ENCODE peak calls at places on chromosome 21, in eight cellular contexts. One of them, this sample, is unnamed.

GRCh38 chr21:27244356-27244755 is 277.5 kb upstream of the ADAMTS5 start:
- ATAC-seq in naive thymus-derived CD4-positive, alpha-beta T cell: no peak
- ATAC-seq in activated CD8-positive, alpha-beta T cell treated with anti-CD3 and anti-CD28 coated beads, Interleukin-2, amount 10 ng/mL, durations not matched to agents 7 days and 5 days: no peak
- ATAC-seq in activated T-cell treated with anti-CD3 and anti-CD28 coated beads, Interleukin-2, amount 50 U/mL, for 4 hours: no peak
- ATAC-seq in left cardiac atrium: no peak
- ATAC-seq in aorta: no peak
- ATAC-seq in upper lobe of left lung: peak
- ATAC-seq in stimulated activated naive CD8-positive, alpha-beta T cell treated with anti-CD3 and anti-CD28 coated beads, Interleukin-15, amount 100 ng/mL, for 72 hours: no peak
- ATAC-seq in this sample: peak

GRCh38 chr21:27157097-27157496 is 190.2 kb upstream of the ADAMTS5 start:
- ATAC-seq in naive thymus-derived CD4-positive, alpha-beta T cell: no peak
- ATAC-seq in activated CD8-positive, alpha-beta T cell treated with anti-CD3 and anti-CD28 coated beads, Interleukin-2, amount 10 ng/mL, durations not matched to agents 7 days and 5 days: no peak
- ATAC-seq in activated T-cell treated with anti-CD3 and anti-CD28 coated beads, Interleukin-2, amount 50 U/mL, for 4 hours: no peak
- ATAC-seq in left cardiac atrium: no peak
- ATAC-seq in aorta: no peak
- ATAC-seq in upper lobe of left lung: no peak
- ATAC-seq in stimulated activated naive CD8-positive, alpha-beta T cell treated with anti-CD3 and anti-CD28 coated beads, Interleukin-15, amount 100 ng/mL, for 72 hours: no peak
- ATAC-seq in this sample: no peak

GRCh38 chr21:36773111-36773510 is 74.2 kb downstream of the SIM2 start:
- ATAC-seq in naive thymus-derived CD4-positive, alpha-beta T cell: no peak
- ATAC-seq in activated CD8-positive, alpha-beta T cell treated with anti-CD3 and anti-CD28 coated beads, Interleukin-2, amount 10 ng/mL, durations not matched to agents 7 days and 5 days: no peak
- ATAC-seq in activated T-cell treated with anti-CD3 and anti-CD28 coated beads, Interleukin-2, amount 50 U/mL, for 4 hours: no peak
- ATAC-seq in left cardiac atrium: peak
- ATAC-seq in aorta: peak
- ATAC-seq in upper lobe of left lung: peak
- ATAC-seq in stimulated activated naive CD8-positive, alpha-beta T cell treated with anti-CD3 and anti-CD28 coated beads, Interleukin-15, amount 100 ng/mL, for 72 hours: no peak
- ATAC-seq in this sample: peak

GRCh38 chr21:46028547-46029200 is 47.1 kb downstream of the COL6A1 start:
- ATAC-seq in naive thymus-derived CD4-positive, alpha-beta T cell: no peak
- ATAC-seq in activated CD8-positive, alpha-beta T cell treated with anti-CD3 and anti-CD28 coated beads, Interleukin-2, amount 10 ng/mL, durations not matched to agents 7 days and 5 days: no peak
- ATAC-seq in activated T-cell treated with anti-CD3 and anti-CD28 coated beads, Interleukin-2, amount 50 U/mL, for 4 hours: no peak
- ATAC-seq in left cardiac atrium: peak
- ATAC-seq in aorta: peak
- ATAC-seq in upper lobe of left lung: peak
- ATAC-seq in stimulated activated naive CD8-positive, alpha-beta T cell treated with anti-CD3 and anti-CD28 coated beads, Interleukin-15, amount 100 ng/mL, for 72 hours: no peak
- ATAC-seq in this sample: peak

GRCh38 chr21:38489283-38489677 is 9.0 kb downstream of the ERG start:
- ATAC-seq in naive thymus-derived CD4-positive, alpha-beta T cell: no peak
- ATAC-seq in activated CD8-positive, alpha-beta T cell treated with anti-CD3 and anti-CD28 coated beads, Interleukin-2, amount 10 ng/mL, durations not matched to agents 7 days and 5 days: no peak
- ATAC-seq in activated T-cell treated with anti-CD3 and anti-CD28 coated beads, Interleukin-2, amount 50 U/mL, for 4 hours: no peak
- ATAC-seq in left cardiac atrium: no peak
- ATAC-seq in aorta: no peak
- ATAC-seq in upper lobe of left lung: no peak
- ATAC-seq in stimulated activated naive CD8-positive, alpha-beta T cell treated with anti-CD3 and anti-CD28 coated beads, Interleukin-15, amount 100 ng/mL, for 72 hours: no peak
- ATAC-seq in this sample: no peak

GRCh38 chr21:42648606-42649005 is 4.8 kb upstream of the PDE9A start:
- ATAC-seq in naive thymus-derived CD4-positive, alpha-beta T cell: no peak
- ATAC-seq in activated CD8-positive, alpha-beta T cell treated with anti-CD3 and anti-CD28 coated beads, Interleukin-2, amount 10 ng/mL, durations not matched to agents 7 days and 5 days: no peak
- ATAC-seq in activated T-cell treated with anti-CD3 and anti-CD28 coated beads, Interleukin-2, amount 50 U/mL, for 4 hours: no peak
- ATAC-seq in left cardiac atrium: no peak
- ATAC-seq in aorta: no peak
- ATAC-seq in upper lobe of left lung: no peak
- ATAC-seq in stimulated activated naive CD8-positive, alpha-beta T cell treated with anti-CD3 and anti-CD28 coated beads, Interleukin-15, amount 100 ng/mL, for 72 hours: no peak
- ATAC-seq in this sample: no peak

GRCh38 chr21:38661296-38662223 is 144.2 kb upstream of the ETS2 start:
- ATAC-seq in naive thymus-derived CD4-positive, alpha-beta T cell: peak
- ATAC-seq in activated CD8-positive, alpha-beta T cell treated with anti-CD3 and anti-CD28 coated beads, Interleukin-2, amount 10 ng/mL, durations not matched to agents 7 days and 5 days: peak
- ATAC-seq in activated T-cell treated with anti-CD3 and anti-CD28 coated beads, Interleukin-2, amount 50 U/mL, for 4 hours: peak
- ATAC-seq in left cardiac atrium: peak
- ATAC-seq in aorta: peak
- ATAC-seq in upper lobe of left lung: peak
- ATAC-seq in stimulated activated naive CD8-positive, alpha-beta T cell treated with anti-CD3 and anti-CD28 coated beads, Interleukin-15, amount 100 ng/mL, for 72 hours: peak
- ATAC-seq in this sample: peak

GRCh38 chr21:46285206-46285661 is at the start of gene MCM3AP:
- ATAC-seq in naive thymus-derived CD4-positive, alpha-beta T cell: no peak
- ATAC-seq in activated CD8-positive, alpha-beta T cell treated with anti-CD3 and anti-CD28 coated beads, Interleukin-2, amount 10 ng/mL, durations not matched to agents 7 days and 5 days: no peak
- ATAC-seq in activated T-cell treated with anti-CD3 and anti-CD28 coated beads, Interleukin-2, amount 50 U/mL, for 4 hours: no peak
- ATAC-seq in left cardiac atrium: no peak
- ATAC-seq in aorta: no peak
- ATAC-seq in upper lobe of left lung: no peak
- ATAC-seq in stimulated activated naive CD8-positive, alpha-beta T cell treated with anti-CD3 and anti-CD28 coated beads, Interleukin-15, amount 100 ng/mL, for 72 hours: no peak
- ATAC-seq in this sample: no peak

GRCh38 chr21:35697321-35697808 is 363.0 kb downstream of the SETD4 start:
- ATAC-seq in naive thymus-derived CD4-positive, alpha-beta T cell: no peak
- ATAC-seq in activated CD8-positive, alpha-beta T cell treated with anti-CD3 and anti-CD28 coated beads, Interleukin-2, amount 10 ng/mL, durations not matched to agents 7 days and 5 days: no peak
- ATAC-seq in activated T-cell treated with anti-CD3 and anti-CD28 coated beads, Interleukin-2, amount 50 U/mL, for 4 hours: no peak
- ATAC-seq in left cardiac atrium: peak
- ATAC-seq in aorta: peak
- ATAC-seq in upper lobe of left lung: peak
- ATAC-seq in stimulated activated naive CD8-positive, alpha-beta T cell treated with anti-CD3 and anti-CD28 coated beads, Interleukin-15, amount 100 ng/mL, for 72 hours: no peak
- ATAC-seq in this sample: peak

GRCh38 chr21:35995522-35996088 is 64.7 kb downstream of the SETD4 start:
- ATAC-seq in naive thymus-derived CD4-positive, alpha-beta T cell: no peak
- ATAC-seq in activated CD8-positive, alpha-beta T cell treated with anti-CD3 and anti-CD28 coated beads, Interleukin-2, amount 10 ng/mL, durations not matched to agents 7 days and 5 days: no peak
- ATAC-seq in activated T-cell treated with anti-CD3 and anti-CD28 coated beads, Interleukin-2, amount 50 U/mL, for 4 hours: peak
- ATAC-seq in left cardiac atrium: no peak
- ATAC-seq in aorta: no peak
- ATAC-seq in upper lobe of left lung: no peak
- ATAC-seq in stimulated activated naive CD8-positive, alpha-beta T cell treated with anti-CD3 and anti-CD28 coated beads, Interleukin-15, amount 100 ng/mL, for 72 hours: peak
- ATAC-seq in this sample: no peak

GRCh38 chr21:28269173-28269572 is 723.5 kb downstream of the LTN1 start:
- ATAC-seq in naive thymus-derived CD4-positive, alpha-beta T cell: no peak
- ATAC-seq in activated CD8-positive, alpha-beta T cell treated with anti-CD3 and anti-CD28 coated beads, Interleukin-2, amount 10 ng/mL, durations not matched to agents 7 days and 5 days: no peak
- ATAC-seq in activated T-cell treated with anti-CD3 and anti-CD28 coated beads, Interleukin-2, amount 50 U/mL, for 4 hours: no peak
- ATAC-seq in left cardiac atrium: no peak
- ATAC-seq in aorta: no peak
- ATAC-seq in upper lobe of left lung: no peak
- ATAC-seq in stimulated activated naive CD8-positive, alpha-beta T cell treated with anti-CD3 and anti-CD28 coated beads, Interleukin-15, amount 100 ng/mL, for 72 hours: no peak
- ATAC-seq in this sample: no peak

GRCh38 chr21:41741253-41742072 is 25.4 kb downstream of the RIPK4 start:
- ATAC-seq in naive thymus-derived CD4-positive, alpha-beta T cell: no peak
- ATAC-seq in activated CD8-positive, alpha-beta T cell treated with anti-CD3 and anti-CD28 coated beads, Interleukin-2, amount 10 ng/mL, durations not matched to agents 7 days and 5 days: no peak
- ATAC-seq in activated T-cell treated with anti-CD3 and anti-CD28 coated beads, Interleukin-2, amount 50 U/mL, for 4 hours: no peak
- ATAC-seq in left cardiac atrium: no peak
- ATAC-seq in aorta: no peak
- ATAC-seq in upper lobe of left lung: no peak
- ATAC-seq in stimulated activated naive CD8-positive, alpha-beta T cell treated with anti-CD3 and anti-CD28 coated beads, Interleukin-15, amount 100 ng/mL, for 72 hours: peak
- ATAC-seq in this sample: no peak

GRCh38 chr21:38840456-38841129 is 34.9 kb downstream of the ETS2 start:
- ATAC-seq in naive thymus-derived CD4-positive, alpha-beta T cell: no peak
- ATAC-seq in activated CD8-positive, alpha-beta T cell treated with anti-CD3 and anti-CD28 coated beads, Interleukin-2, amount 10 ng/mL, durations not matched to agents 7 days and 5 days: no peak
- ATAC-seq in activated T-cell treated with anti-CD3 and anti-CD28 coated beads, Interleukin-2, amount 50 U/mL, for 4 hours: no peak
- ATAC-seq in left cardiac atrium: no peak
- ATAC-seq in aorta: no peak
- ATAC-seq in upper lobe of left lung: no peak
- ATAC-seq in stimulated activated naive CD8-positive, alpha-beta T cell treated with anti-CD3 and anti-CD28 coated beads, Interleukin-15, amount 100 ng/mL, for 72 hours: no peak
- ATAC-seq in this sample: no peak

GRCh38 chr21:41861987-41862386 is 17.2 kb downstream of the PRDM15 start:
- ATAC-seq in naive thymus-derived CD4-positive, alpha-beta T cell: no peak
- ATAC-seq in activated CD8-positive, alpha-beta T cell treated with anti-CD3 and anti-CD28 coated beads, Interleukin-2, amount 10 ng/mL, durations not matched to agents 7 days and 5 days: no peak
- ATAC-seq in activated T-cell treated with anti-CD3 and anti-CD28 coated beads, Interleukin-2, amount 50 U/mL, for 4 hours: no peak
- ATAC-seq in left cardiac atrium: no peak
- ATAC-seq in aorta: no peak
- ATAC-seq in upper lobe of left lung: no peak
- ATAC-seq in stimulated activated naive CD8-positive, alpha-beta T cell treated with anti-CD3 and anti-CD28 coated beads, Interleukin-15, amount 100 ng/mL, for 72 hours: no peak
- ATAC-seq in this sample: no peak

GRCh38 chr21:41726970-41727783 is 39.7 kb downstream of the RIPK4 start:
- ATAC-seq in naive thymus-derived CD4-positive, alpha-beta T cell: no peak
- ATAC-seq in activated CD8-positive, alpha-beta T cell treated with anti-CD3 and anti-CD28 coated beads, Interleukin-2, amount 10 ng/mL, durations not matched to agents 7 days and 5 days: no peak
- ATAC-seq in activated T-cell treated with anti-CD3 and anti-CD28 coated beads, Interleukin-2, amount 50 U/mL, for 4 hours: no peak
- ATAC-seq in left cardiac atrium: peak
- ATAC-seq in aorta: peak
- ATAC-seq in upper lobe of left lung: peak
- ATAC-seq in stimulated activated naive CD8-positive, alpha-beta T cell treated with anti-CD3 and anti-CD28 coated beads, Interleukin-15, amount 100 ng/mL, for 72 hours: no peak
- ATAC-seq in this sample: peak

GRCh38 chr21:42579456-42580075 is 65.9 kb downstream of the SLC37A1 start:
- ATAC-seq in naive thymus-derived CD4-positive, alpha-beta T cell: no peak
- ATAC-seq in activated CD8-positive, alpha-beta T cell treated with anti-CD3 and anti-CD28 coated beads, Interleukin-2, amount 10 ng/mL, durations not matched to agents 7 days and 5 days: no peak
- ATAC-seq in activated T-cell treated with anti-CD3 and anti-CD28 coated beads, Interleukin-2, amount 50 U/mL, for 4 hours: no peak
- ATAC-seq in left cardiac atrium: no peak
- ATAC-seq in aorta: no peak
- ATAC-seq in upper lobe of left lung: no peak
- ATAC-seq in stimulated activated naive CD8-positive, alpha-beta T cell treated with anti-CD3 and anti-CD28 coated beads, Interleukin-15, amount 100 ng/mL, for 72 hours: peak
- ATAC-seq in this sample: no peak

GRCh38 chr21:23496729-23497128 is 2110.6 kb downstream of the MRPL39 start:
- ATAC-seq in naive thymus-derived CD4-positive, alpha-beta T cell: no peak
- ATAC-seq in activated CD8-positive, alpha-beta T cell treated with anti-CD3 and anti-CD28 coated beads, Interleukin-2, amount 10 ng/mL, durations not matched to agents 7 days and 5 days: no peak
- ATAC-seq in activated T-cell treated with anti-CD3 and anti-CD28 coated beads, Interleukin-2, amount 50 U/mL, for 4 hours: no peak
- ATAC-seq in left cardiac atrium: no peak
- ATAC-seq in aorta: no peak
- ATAC-seq in upper lobe of left lung: no peak
- ATAC-seq in stimulated activated naive CD8-positive, alpha-beta T cell treated with anti-CD3 and anti-CD28 coated beads, Interleukin-15, amount 100 ng/mL, for 72 hours: no peak
- ATAC-seq in this sample: no peak

GRCh38 chr21:37537391-37537996 is 170.9 kb downstream of the DYRK1A start:
- ATAC-seq in naive thymus-derived CD4-positive, alpha-beta T cell: no peak
- ATAC-seq in activated CD8-positive, alpha-beta T cell treated with anti-CD3 and anti-CD28 coated beads, Interleukin-2, amount 10 ng/mL, durations not matched to agents 7 days and 5 days: no peak
- ATAC-seq in activated T-cell treated with anti-CD3 and anti-CD28 coated beads, Interleukin-2, amount 50 U/mL, for 4 hours: no peak
- ATAC-seq in left cardiac atrium: no peak
- ATAC-seq in aorta: no peak
- ATAC-seq in upper lobe of left lung: no peak
- ATAC-seq in stimulated activated naive CD8-positive, alpha-beta T cell treated with anti-CD3 and anti-CD28 coated beads, Interleukin-15, amount 100 ng/mL, for 72 hours: no peak
- ATAC-seq in this sample: no peak

GRCh38 chr21:7916329-7917303 is 2604.8 kb upstream of the TPTE start:
- ATAC-seq in naive thymus-derived CD4-positive, alpha-beta T cell: peak
- ATAC-seq in activated CD8-positive, alpha-beta T cell treated with anti-CD3 and anti-CD28 coated beads, Interleukin-2, amount 10 ng/mL, durations not matched to agents 7 days and 5 days: no peak
- ATAC-seq in activated T-cell treated with anti-CD3 and anti-CD28 coated beads, Interleukin-2, amount 50 U/mL, for 4 hours: no peak
- ATAC-seq in left cardiac atrium: no peak
- ATAC-seq in aorta: peak
- ATAC-seq in upper lobe of left lung: peak
- ATAC-seq in stimulated activated naive CD8-positive, alpha-beta T cell treated with anti-CD3 and anti-CD28 coated beads, Interleukin-15, amount 100 ng/mL, for 72 hours: no peak
- ATAC-seq in this sample: peak

GRCh38 chr21:35475768-35476167 is 426.7 kb upstream of the RUNX1 start:
- ATAC-seq in naive thymus-derived CD4-positive, alpha-beta T cell: peak
- ATAC-seq in activated CD8-positive, alpha-beta T cell treated with anti-CD3 and anti-CD28 coated beads, Interleukin-2, amount 10 ng/mL, durations not matched to agents 7 days and 5 days: peak
- ATAC-seq in activated T-cell treated with anti-CD3 and anti-CD28 coated beads, Interleukin-2, amount 50 U/mL, for 4 hours: peak
- ATAC-seq in left cardiac atrium: no peak
- ATAC-seq in aorta: peak
- ATAC-seq in upper lobe of left lung: peak
- ATAC-seq in stimulated activated naive CD8-positive, alpha-beta T cell treated with anti-CD3 and anti-CD28 coated beads, Interleukin-15, amount 100 ng/mL, for 72 hours: peak
- ATAC-seq in this sample: no peak

GRCh38 chr21:35905973-35906357 is 154.4 kb downstream of the SETD4 start:
- ATAC-seq in naive thymus-derived CD4-positive, alpha-beta T cell: no peak
- ATAC-seq in activated CD8-positive, alpha-beta T cell treated with anti-CD3 and anti-CD28 coated beads, Interleukin-2, amount 10 ng/mL, durations not matched to agents 7 days and 5 days: no peak
- ATAC-seq in activated T-cell treated with anti-CD3 and anti-CD28 coated beads, Interleukin-2, amount 50 U/mL, for 4 hours: no peak
- ATAC-seq in left cardiac atrium: no peak
- ATAC-seq in aorta: peak
- ATAC-seq in upper lobe of left lung: peak
- ATAC-seq in stimulated activated naive CD8-positive, alpha-beta T cell treated with anti-CD3 and anti-CD28 coated beads, Interleukin-15, amount 100 ng/mL, for 72 hours: no peak
- ATAC-seq in this sample: no peak

GRCh38 chr21:45013271-45013841 is 61.0 kb upstream of the ADARB1 start:
- ATAC-seq in naive thymus-derived CD4-positive, alpha-beta T cell: no peak
- ATAC-seq in activated CD8-positive, alpha-beta T cell treated with anti-CD3 and anti-CD28 coated beads, Interleukin-2, amount 10 ng/mL, durations not matched to agents 7 days and 5 days: no peak
- ATAC-seq in activated T-cell treated with anti-CD3 and anti-CD28 coated beads, Interleukin-2, amount 50 U/mL, for 4 hours: no peak
- ATAC-seq in left cardiac atrium: no peak
- ATAC-seq in aorta: peak
- ATAC-seq in upper lobe of left lung: no peak
- ATAC-seq in stimulated activated naive CD8-positive, alpha-beta T cell treated with anti-CD3 and anti-CD28 coated beads, Interleukin-15, amount 100 ng/mL, for 72 hours: peak
- ATAC-seq in this sample: no peak

GRCh38 chr21:42129300-42130266 is 58.5 kb downstream of the UMODL1 start:
- ATAC-seq in naive thymus-derived CD4-positive, alpha-beta T cell: no peak
- ATAC-seq in activated CD8-positive, alpha-beta T cell treated with anti-CD3 and anti-CD28 coated beads, Interleukin-2, amount 10 ng/mL, durations not matched to agents 7 days and 5 days: no peak
- ATAC-seq in activated T-cell treated with anti-CD3 and anti-CD28 coated beads, Interleukin-2, amount 50 U/mL, for 4 hours: no peak
- ATAC-seq in left cardiac atrium: no peak
- ATAC-seq in aorta: no peak
- ATAC-seq in upper lobe of left lung: no peak
- ATAC-seq in stimulated activated naive CD8-positive, alpha-beta T cell treated with anti-CD3 and anti-CD28 coated beads, Interleukin-15, amount 100 ng/mL, for 72 hours: peak
- ATAC-seq in this sample: no peak

GRCh38 chr21:8989883-8990325 is 1531.5 kb upstream of the TPTE start:
- ATAC-seq in naive thymus-derived CD4-positive, alpha-beta T cell: peak
- ATAC-seq in activated CD8-positive, alpha-beta T cell treated with anti-CD3 and anti-CD28 coated beads, Interleukin-2, amount 10 ng/mL, durations not matched to agents 7 days and 5 days: no peak
- ATAC-seq in activated T-cell treated with anti-CD3 and anti-CD28 coated beads, Interleukin-2, amount 50 U/mL, for 4 hours: no peak
- ATAC-seq in left cardiac atrium: no peak
- ATAC-seq in aorta: peak
- ATAC-seq in upper lobe of left lung: peak
- ATAC-seq in stimulated activated naive CD8-positive, alpha-beta T cell treated with anti-CD3 and anti-CD28 coated beads, Interleukin-15, amount 100 ng/mL, for 72 hours: peak
- ATAC-seq in this sample: no peak

GRCh38 chr21:15242906-15243305 is 178.1 kb upstream of the NRIP1 start:
- ATAC-seq in naive thymus-derived CD4-positive, alpha-beta T cell: no peak
- ATAC-seq in activated CD8-positive, alpha-beta T cell treated with anti-CD3 and anti-CD28 coated beads, Interleukin-2, amount 10 ng/mL, durations not matched to agents 7 days and 5 days: no peak
- ATAC-seq in activated T-cell treated with anti-CD3 and anti-CD28 coated beads, Interleukin-2, amount 50 U/mL, for 4 hours: no peak
- ATAC-seq in left cardiac atrium: no peak
- ATAC-seq in aorta: no peak
- ATAC-seq in upper lobe of left lung: no peak
- ATAC-seq in stimulated activated naive CD8-positive, alpha-beta T cell treated with anti-CD3 and anti-CD28 coated beads, Interleukin-15, amount 100 ng/mL, for 72 hours: no peak
- ATAC-seq in this sample: no peak

GRCh38 chr21:37528150-37528937 is 161.8 kb downstream of the DYRK1A start:
- ATAC-seq in naive thymus-derived CD4-positive, alpha-beta T cell: no peak
- ATAC-seq in activated CD8-positive, alpha-beta T cell treated with anti-CD3 and anti-CD28 coated beads, Interleukin-2, amount 10 ng/mL, durations not matched to agents 7 days and 5 days: no peak
- ATAC-seq in activated T-cell treated with anti-CD3 and anti-CD28 coated beads, Interleukin-2, amount 50 U/mL, for 4 hours: no peak
- ATAC-seq in left cardiac atrium: no peak
- ATAC-seq in aorta: no peak
- ATAC-seq in upper lobe of left lung: no peak
- ATAC-seq in stimulated activated naive CD8-positive, alpha-beta T cell treated with anti-CD3 and anti-CD28 coated beads, Interleukin-15, amount 100 ng/mL, for 72 hours: no peak
- ATAC-seq in this sample: no peak

GRCh38 chr21:14116080-14116481 is 94.7 kb downstream of the LIPI start:
- ATAC-seq in naive thymus-derived CD4-positive, alpha-beta T cell: peak
- ATAC-seq in activated CD8-positive, alpha-beta T cell treated with anti-CD3 and anti-CD28 coated beads, Interleukin-2, amount 10 ng/mL, durations not matched to agents 7 days and 5 days: no peak
- ATAC-seq in activated T-cell treated with anti-CD3 and anti-CD28 coated beads, Interleukin-2, amount 50 U/mL, for 4 hours: no peak
- ATAC-seq in left cardiac atrium: no peak
- ATAC-seq in aorta: no peak
- ATAC-seq in upper lobe of left lung: no peak
- ATAC-seq in stimulated activated naive CD8-positive, alpha-beta T cell treated with anti-CD3 and anti-CD28 coated beads, Interleukin-15, amount 100 ng/mL, for 72 hours: peak
- ATAC-seq in this sample: no peak

GRCh38 chr21:44297525-44298290 is 2.1 kb upstream of the PFKL start:
- ATAC-seq in naive thymus-derived CD4-positive, alpha-beta T cell: peak
- ATAC-seq in activated CD8-positive, alpha-beta T cell treated with anti-CD3 and anti-CD28 coated beads, Interleukin-2, amount 10 ng/mL, durations not matched to agents 7 days and 5 days: peak
- ATAC-seq in activated T-cell treated with anti-CD3 and anti-CD28 coated beads, Interleukin-2, amount 50 U/mL, for 4 hours: peak
- ATAC-seq in left cardiac atrium: peak
- ATAC-seq in aorta: peak
- ATAC-seq in upper lobe of left lung: peak
- ATAC-seq in stimulated activated naive CD8-positive, alpha-beta T cell treated with anti-CD3 and anti-CD28 coated beads, Interleukin-15, amount 100 ng/mL, for 72 hours: peak
- ATAC-seq in this sample: peak

GRCh38 chr21:37458669-37459276 is 92.2 kb downstream of the DYRK1A start:
- ATAC-seq in naive thymus-derived CD4-positive, alpha-beta T cell: no peak
- ATAC-seq in activated CD8-positive, alpha-beta T cell treated with anti-CD3 and anti-CD28 coated beads, Interleukin-2, amount 10 ng/mL, durations not matched to agents 7 days and 5 days: no peak
- ATAC-seq in activated T-cell treated with anti-CD3 and anti-CD28 coated beads, Interleukin-2, amount 50 U/mL, for 4 hours: no peak
- ATAC-seq in left cardiac atrium: no peak
- ATAC-seq in aorta: no peak
- ATAC-seq in upper lobe of left lung: peak
- ATAC-seq in stimulated activated naive CD8-positive, alpha-beta T cell treated with anti-CD3 and anti-CD28 coated beads, Interleukin-15, amount 100 ng/mL, for 72 hours: no peak
- ATAC-seq in this sample: no peak

GRCh38 chr21:30962013-30962412 is 76.3 kb downstream of the KRTAP19-8 start:
- ATAC-seq in naive thymus-derived CD4-positive, alpha-beta T cell: no peak
- ATAC-seq in activated CD8-positive, alpha-beta T cell treated with anti-CD3 and anti-CD28 coated beads, Interleukin-2, amount 10 ng/mL, durations not matched to agents 7 days and 5 days: no peak
- ATAC-seq in activated T-cell treated with anti-CD3 and anti-CD28 coated beads, Interleukin-2, amount 50 U/mL, for 4 hours: no peak
- ATAC-seq in left cardiac atrium: no peak
- ATAC-seq in aorta: no peak
- ATAC-seq in upper lobe of left lung: no peak
- ATAC-seq in stimulated activated naive CD8-positive, alpha-beta T cell treated with anti-CD3 and anti-CD28 coated beads, Interleukin-15, amount 100 ng/mL, for 72 hours: no peak
- ATAC-seq in this sample: no peak

GRCh38 chr21:40276001-40276400 is 408.8 kb downstream of the PCP4 start:
- ATAC-seq in naive thymus-derived CD4-positive, alpha-beta T cell: no peak
- ATAC-seq in activated CD8-positive, alpha-beta T cell treated with anti-CD3 and anti-CD28 coated beads, Interleukin-2, amount 10 ng/mL, durations not matched to agents 7 days and 5 days: no peak
- ATAC-seq in activated T-cell treated with anti-CD3 and anti-CD28 coated beads, Interleukin-2, amount 50 U/mL, for 4 hours: no peak
- ATAC-seq in left cardiac atrium: no peak
- ATAC-seq in aorta: no peak
- ATAC-seq in upper lobe of left lung: no peak
- ATAC-seq in stimulated activated naive CD8-positive, alpha-beta T cell treated with anti-CD3 and anti-CD28 coated beads, Interleukin-15, amount 100 ng/mL, for 72 hours: no peak
- ATAC-seq in this sample: no peak